ENCODE peak calls at places on chromosomes 2 and 18, in eight cellular contexts. One of them, this sample, is unnamed.

GRCh38 chr2:165155152-165155551 is 48.7 kb downstream of the SCN3A start:
- DNase-seq in transverse colon: no peak
- DNase-seq in stomach: no peak
- DNase-seq in suprapubic skin: no peak
- DNase-seq in HepG2: no peak
- DNase-seq in ovary: no peak
- DNase-seq in A549: no peak
- DNase-seq in tibial nerve: no peak
- DNase-seq in this sample: no peak

GRCh38 chr2:222424281-222424728 is at the start of gene SGPP2:
- DNase-seq in transverse colon: peak; percentile 75
- DNase-seq in stomach: peak; percentile 73
- DNase-seq in suprapubic skin: no peak
- DNase-seq in HepG2: no peak
- DNase-seq in ovary: peak; percentile 19
- DNase-seq in A549: no peak
- DNase-seq in tibial nerve: no peak
- DNase-seq in this sample: peak; percentile 26

GRCh38 chr2:72012886-72013574 is 134.6 kb downstream of the CYP26B1 start:
- DNase-seq in transverse colon: no peak
- DNase-seq in stomach: peak; percentile 17
- DNase-seq in suprapubic skin: peak; percentile 50
- DNase-seq in HepG2: no peak
- DNase-seq in ovary: no peak
- DNase-seq in A549: no peak
- DNase-seq in tibial nerve: no peak
- DNase-seq in this sample: no peak

GRCh38 chr2:190405069-190405468 is 3.1 kb upstream of the MFSD6 start:
- DNase-seq in transverse colon: no peak
- DNase-seq in stomach: no peak
- DNase-seq in suprapubic skin: no peak
- DNase-seq in HepG2: no peak
- DNase-seq in ovary: no peak
- DNase-seq in A549: no peak
- DNase-seq in tibial nerve: no peak
- DNase-seq in this sample: no peak

GRCh38 chr2:40284797-40285196 is 167.1 kb downstream of the SLC8A1 start:
- DNase-seq in transverse colon: no peak
- DNase-seq in stomach: no peak
- DNase-seq in suprapubic skin: no peak
- DNase-seq in HepG2: no peak
- DNase-seq in ovary: no peak
- DNase-seq in A549: no peak
- DNase-seq in tibial nerve: no peak
- DNase-seq in this sample: no peak

GRCh38 chr2:154698238-154698788 is at the start of gene KCNJ3:
- DNase-seq in transverse colon: no peak
- DNase-seq in stomach: no peak
- DNase-seq in suprapubic skin: no peak
- DNase-seq in HepG2: no peak
- DNase-seq in ovary: no peak
- DNase-seq in A549: no peak
- DNase-seq in tibial nerve: no peak
- DNase-seq in this sample: no peak

GRCh38 chr18:35478520-35479435 is 19.0 kb downstream of the INO80C start:
- DNase-seq in transverse colon: peak; percentile 43
- DNase-seq in stomach: peak; percentile 68
- DNase-seq in suprapubic skin: no peak
- DNase-seq in HepG2: peak; percentile 97
- DNase-seq in ovary: no peak
- DNase-seq in A549: peak; percentile 90
- DNase-seq in tibial nerve: no peak
- DNase-seq in this sample: no peak

GRCh38 chr18:44309185-44309584 is 371.5 kb upstream of the SETBP1 start:
- DNase-seq in transverse colon: no peak
- DNase-seq in stomach: no peak
- DNase-seq in suprapubic skin: no peak
- DNase-seq in HepG2: no peak
- DNase-seq in ovary: no peak
- DNase-seq in A549: no peak
- DNase-seq in tibial nerve: no peak
- DNase-seq in this sample: no peak

GRCh38 chr2:185970148-185970852 is 231.7 kb downstream of the FSIP2 start:
- DNase-seq in transverse colon: peak; percentile 56
- DNase-seq in stomach: no peak
- DNase-seq in suprapubic skin: no peak
- DNase-seq in HepG2: peak; percentile 65
- DNase-seq in ovary: no peak
- DNase-seq in A549: no peak
- DNase-seq in tibial nerve: no peak
- DNase-seq in this sample: no peak

GRCh38 chr18:54416459-54416858 is 58.8 kb downstream of the C18orf54 start:
- DNase-seq in transverse colon: no peak
- DNase-seq in stomach: no peak
- DNase-seq in suprapubic skin: no peak
- DNase-seq in HepG2: no peak
- DNase-seq in ovary: no peak
- DNase-seq in A549: no peak
- DNase-seq in tibial nerve: no peak
- DNase-seq in this sample: no peak

GRCh38 chr2:95334916-95335641 is 37.9 kb downstream of the KCNIP3 start:
- DNase-seq in transverse colon: no peak
- DNase-seq in stomach: no peak
- DNase-seq in suprapubic skin: no peak
- DNase-seq in HepG2: no peak
- DNase-seq in ovary: no peak
- DNase-seq in A549: no peak
- DNase-seq in tibial nerve: no peak
- DNase-seq in this sample: no peak

GRCh38 chr2:150866431-150866830 is 379.0 kb upstream of the RND3 start:
- DNase-seq in transverse colon: no peak
- DNase-seq in stomach: no peak
- DNase-seq in suprapubic skin: no peak
- DNase-seq in HepG2: no peak
- DNase-seq in ovary: no peak
- DNase-seq in A549: no peak
- DNase-seq in tibial nerve: no peak
- DNase-seq in this sample: no peak

GRCh38 chr18:46160050-46160798 is 56.0 kb downstream of the HAUS1 start:
- DNase-seq in transverse colon: no peak
- DNase-seq in stomach: no peak
- DNase-seq in suprapubic skin: no peak
- DNase-seq in HepG2: no peak
- DNase-seq in ovary: no peak
- DNase-seq in A549: peak; percentile 36
- DNase-seq in tibial nerve: no peak
- DNase-seq in this sample: no peak

GRCh38 chr2:104371084-104371483 is 482.8 kb upstream of the POU3F3 start:
- DNase-seq in transverse colon: no peak
- DNase-seq in stomach: no peak
- DNase-seq in suprapubic skin: no peak
- DNase-seq in HepG2: no peak
- DNase-seq in ovary: no peak
- DNase-seq in A549: no peak
- DNase-seq in tibial nerve: no peak
- DNase-seq in this sample: no peak

GRCh38 chr2:47629501-47630460 is 153.2 kb upstream of the MSH6 start:
- DNase-seq in transverse colon: no peak
- DNase-seq in stomach: no peak
- DNase-seq in suprapubic skin: no peak
- DNase-seq in HepG2: no peak
- DNase-seq in ovary: no peak
- DNase-seq in A549: no peak
- DNase-seq in tibial nerve: no peak
- DNase-seq in this sample: no peak

GRCh38 chr2:113233593-113234550 is 44.8 kb downstream of the PAX8 start:
- DNase-seq in transverse colon: no peak
- DNase-seq in stomach: peak; percentile 61
- DNase-seq in suprapubic skin: no peak
- DNase-seq in HepG2: peak; percentile 32
- DNase-seq in ovary: no peak
- DNase-seq in A549: peak; percentile 52
- DNase-seq in tibial nerve: no peak
- DNase-seq in this sample: no peak

GRCh38 chr18:7579176-7579922 is 12.2 kb downstream of the PTPRM start:
- DNase-seq in transverse colon: no peak
- DNase-seq in stomach: no peak
- DNase-seq in suprapubic skin: no peak
- DNase-seq in HepG2: no peak
- DNase-seq in ovary: no peak
- DNase-seq in A549: no peak
- DNase-seq in tibial nerve: no peak
- DNase-seq in this sample: no peak

GRCh38 chr2:141015339-141016047 is 1115.3 kb downstream of the LRP1B start:
- DNase-seq in transverse colon: no peak
- DNase-seq in stomach: no peak
- DNase-seq in suprapubic skin: no peak
- DNase-seq in HepG2: no peak
- DNase-seq in ovary: no peak
- DNase-seq in A549: no peak
- DNase-seq in tibial nerve: no peak
- DNase-seq in this sample: no peak

GRCh38 chr2:208657468-208657867 is 250.9 kb downstream of the PTH2R start:
- DNase-seq in transverse colon: no peak
- DNase-seq in stomach: no peak
- DNase-seq in suprapubic skin: no peak
- DNase-seq in HepG2: no peak
- DNase-seq in ovary: no peak
- DNase-seq in A549: peak; percentile 11
- DNase-seq in tibial nerve: no peak
- DNase-seq in this sample: no peak

GRCh38 chr2:70946832-70947442 is 11.2 kb downstream of the ATP6V1B1 start:
- DNase-seq in transverse colon: peak; percentile 56
- DNase-seq in stomach: peak; percentile 56
- DNase-seq in suprapubic skin: peak; percentile 50
- DNase-seq in HepG2: peak; percentile 67
- DNase-seq in ovary: peak; percentile 39
- DNase-seq in A549: peak; percentile 71
- DNase-seq in tibial nerve: peak; percentile 21
- DNase-seq in this sample: peak; percentile 90

GRCh38 chr2:45438872-45439665 is 172.0 kb downstream of the SRBD1 start:
- DNase-seq in transverse colon: no peak
- DNase-seq in stomach: no peak
- DNase-seq in suprapubic skin: no peak
- DNase-seq in HepG2: no peak
- DNase-seq in ovary: no peak
- DNase-seq in A549: no peak
- DNase-seq in tibial nerve: no peak
- DNase-seq in this sample: no peak

GRCh38 chr2:240757086-240757614 is 62.9 kb downstream of the KIF1A start:
- DNase-seq in transverse colon: no peak
- DNase-seq in stomach: no peak
- DNase-seq in suprapubic skin: no peak
- DNase-seq in HepG2: no peak
- DNase-seq in ovary: no peak
- DNase-seq in A549: no peak
- DNase-seq in tibial nerve: no peak
- DNase-seq in this sample: no peak

GRCh38 chr18:35923939-35924338 is 48.5 kb upstream of the RMP24 start:
- DNase-seq in transverse colon: no peak
- DNase-seq in stomach: no peak
- DNase-seq in suprapubic skin: no peak
- DNase-seq in HepG2: no peak
- DNase-seq in ovary: no peak
- DNase-seq in A549: no peak
- DNase-seq in tibial nerve: no peak
- DNase-seq in this sample: peak; percentile 81

GRCh38 chr2:231613655-231614558 is 21.2 kb downstream of the TEX44 start:
- DNase-seq in transverse colon: peak; percentile 90
- DNase-seq in stomach: peak; percentile 87
- DNase-seq in suprapubic skin: peak; percentile 91
- DNase-seq in HepG2: peak; percentile 83
- DNase-seq in ovary: peak; percentile 80
- DNase-seq in A549: peak; percentile 84
- DNase-seq in tibial nerve: peak; percentile 77
- DNase-seq in this sample: peak; percentile 96

GRCh38 chr2:53886406-53887280 is 26.9 kb upstream of the GPR75 start:
- DNase-seq in transverse colon: no peak
- DNase-seq in stomach: no peak
- DNase-seq in suprapubic skin: no peak
- DNase-seq in HepG2: no peak
- DNase-seq in ovary: no peak
- DNase-seq in A549: no peak
- DNase-seq in tibial nerve: no peak
- DNase-seq in this sample: no peak

GRCh38 chr2:96637385-96638143 is 548 bp downstream of the KANSL3 start:
- DNase-seq in transverse colon: peak; percentile 89
- DNase-seq in stomach: peak; percentile 86
- DNase-seq in suprapubic skin: peak; percentile 91
- DNase-seq in HepG2: peak; percentile 85
- DNase-seq in ovary: peak; percentile 85
- DNase-seq in A549: peak; percentile 90
- DNase-seq in tibial nerve: peak; percentile 53
- DNase-seq in this sample: peak; percentile 95
- TF ChIP-seq POLR2A in transverse colon: no peak
- TF ChIP-seq POLR2A in stomach: no peak
- TF ChIP-seq POLR2A in suprapubic skin: no peak
- TF ChIP-seq POLR2A in HepG2: peak; percentile 30
- TF ChIP-seq POLR2A in ovary: no peak
- TF ChIP-seq POLR2A in A549: no peak
- TF ChIP-seq POLR2A in tibial nerve: no peak
- TF ChIP-seq POLR2A in this sample: no peak

GRCh38 chr2:102478686-102479470 is 5.9 kb downstream of the SLC9A4 start:
- DNase-seq in transverse colon: no peak
- DNase-seq in stomach: peak; percentile 69
- DNase-seq in suprapubic skin: no peak
- DNase-seq in HepG2: no peak
- DNase-seq in ovary: no peak
- DNase-seq in A549: no peak
- DNase-seq in tibial nerve: no peak
- DNase-seq in this sample: peak; percentile 68
- TF ChIP-seq EP300 in transverse colon: no peak
- TF ChIP-seq EP300 in stomach: no peak
- TF ChIP-seq EP300 in suprapubic skin: no peak
- TF ChIP-seq EP300 in HepG2: no peak
- TF ChIP-seq EP300 in ovary: no peak
- TF ChIP-seq EP300 in A549: no peak
- TF ChIP-seq EP300 in tibial nerve: no peak
- TF ChIP-seq EP300 in this sample: no peak

GRCh38 chr2:64751286-64752260 is 97.9 kb upstream of the SERTAD2 start:
- DNase-seq in transverse colon: peak; percentile 76
- DNase-seq in stomach: peak; percentile 44
- DNase-seq in suprapubic skin: peak; percentile 99
- DNase-seq in HepG2: peak; percentile 28
- DNase-seq in ovary: peak; percentile 99
- DNase-seq in A549: peak; percentile 69
- DNase-seq in tibial nerve: peak; percentile 97
- DNase-seq in this sample: peak; percentile 100
- TF ChIP-seq POLR2A in transverse colon: peak; percentile 93
- TF ChIP-seq POLR2A in stomach: peak; percentile 44
- TF ChIP-seq POLR2A in suprapubic skin: peak; percentile 71
- TF ChIP-seq POLR2A in HepG2: peak; percentile 34
- TF ChIP-seq POLR2A in ovary: peak; percentile 79
- TF ChIP-seq POLR2A in A549: peak; percentile 79
- TF ChIP-seq POLR2A in tibial nerve: peak; percentile 84
- TF ChIP-seq POLR2A in this sample: peak; percentile 50

DNA sequence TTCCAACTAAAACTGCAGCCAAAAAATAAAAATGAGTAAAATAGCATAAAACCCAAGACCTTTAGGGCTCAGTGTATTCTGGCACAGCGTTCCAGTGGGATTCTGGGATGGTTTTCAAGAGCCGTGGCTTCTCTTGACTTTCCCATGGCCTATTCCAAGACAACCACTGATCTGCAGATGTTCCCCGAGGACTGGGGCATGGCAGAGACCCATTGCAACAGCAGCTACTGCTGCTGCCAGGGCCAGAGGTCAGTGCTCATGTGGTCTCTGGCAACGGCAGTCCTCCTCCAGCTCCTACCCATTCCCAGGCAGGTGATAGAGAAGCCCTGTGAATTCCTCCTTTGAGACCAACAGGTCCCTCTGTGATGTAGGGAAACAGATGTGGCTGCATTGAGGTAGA is 26.8 kb downstream of the TNP1 start:
- DNase-seq in transverse colon: no peak
- DNase-seq in stomach: no peak
- DNase-seq in suprapubic skin: no peak
- DNase-seq in HepG2: no peak
- DNase-seq in ovary: no peak
- DNase-seq in A549: no peak
- DNase-seq in tibial nerve: peak; percentile 39
- DNase-seq in this sample: no peak
- TF ChIP-seq EP300 in transverse colon: no peak
- TF ChIP-seq EP300 in stomach: no peak
- TF ChIP-seq EP300 in suprapubic skin: no peak
- TF ChIP-seq EP300 in HepG2: no peak
- TF ChIP-seq EP300 in ovary: no peak
- TF ChIP-seq EP300 in A549: no peak
- TF ChIP-seq EP300 in tibial nerve: no peak
- TF ChIP-seq EP300 in this sample: no peak